ENCODE peak calls at places on chromosomes 7 and 10, in four cellular contexts. One of them, this sample, is unnamed.

GRCh38 chr7:130544356-130544755 is 52.5 kb downstream of the MEST start:
- DNase-seq in HCT116: no peak
- DNase-seq in K562: no peak
- DNase-seq in HepG2: no peak
- DNase-seq in this sample: no peak

GRCh38 chr10:99849057-99849456 is 66.6 kb downstream of the ABCC2 start:
- DNase-seq in HCT116: no peak
- DNase-seq in K562: no peak
- DNase-seq in HepG2: no peak
- DNase-seq in this sample: no peak

GRCh38 chr7:130345106-130345505 is 490 bp downstream of the CPA5 start:
- DNase-seq in HCT116: no peak
- DNase-seq in K562: no peak
- DNase-seq in HepG2: no peak
- DNase-seq in this sample: no peak

GRCh38 chr7:14851610-14852009 is 50.9 kb downstream of the DGKB start:
- DNase-seq in HCT116: no peak
- DNase-seq in K562: no peak
- DNase-seq in HepG2: no peak
- DNase-seq in this sample: no peak

GRCh38 chr10:70508912-70509366 is 30.4 kb downstream of the PALD1 start:
- DNase-seq in HCT116: no peak
- DNase-seq in K562: peak
- DNase-seq in HepG2: no peak
- DNase-seq in this sample: no peak

GRCh38 chr7:131087756-131088658 is 239.7 kb upstream of the MKLN1 start:
- DNase-seq in HCT116: no peak
- DNase-seq in K562: no peak
- DNase-seq in HepG2: peak
- DNase-seq in this sample: no peak

GRCh38 chr7:492714-493065 is 27.0 kb downstream of the PDGFA start:
- DNase-seq in HCT116: no peak
- DNase-seq in K562: no peak
- DNase-seq in HepG2: no peak
- DNase-seq in this sample: no peak

GRCh38 chr10:88089498-88089897 is 226.1 kb downstream of the PTEN start:
- DNase-seq in HCT116: no peak
- DNase-seq in K562: no peak
- DNase-seq in HepG2: no peak
- DNase-seq in this sample: no peak

GRCh38 chr7:34453150-34453549 is 204.9 kb upstream of the NPSR1 start:
- DNase-seq in HCT116: no peak
- DNase-seq in K562: no peak
- DNase-seq in HepG2: no peak
- DNase-seq in this sample: no peak

GRCh38 chr10:34922138-34922537 is 107.0 kb upstream of the PARD3 start:
- DNase-seq in HCT116: no peak
- DNase-seq in K562: no peak
- DNase-seq in HepG2: no peak
- DNase-seq in this sample: no peak

GRCh38 chr7:87411186-87411585 is 64.3 kb downstream of the ABCB4 start:
- DNase-seq in HCT116: no peak
- DNase-seq in K562: no peak
- DNase-seq in HepG2: no peak
- DNase-seq in this sample: no peak

GRCh38 chr10:74238031-74238431 is 87.0 kb downstream of the ADK start:
- DNase-seq in HCT116: no peak
- DNase-seq in K562: no peak
- DNase-seq in HepG2: no peak
- DNase-seq in this sample: no peak

GRCh38 chr7:111029574-111030357 is 61.2 kb upstream of the LRRN3 start:
- DNase-seq in HCT116: no peak
- DNase-seq in K562: no peak
- DNase-seq in HepG2: peak
- DNase-seq in this sample: no peak

GRCh38 chr10:89163265-89163995 is 43.7 kb downstream of the CH25H start:
- DNase-seq in HCT116: no peak
- DNase-seq in K562: no peak
- DNase-seq in HepG2: no peak
- DNase-seq in this sample: no peak

GRCh38 chr10:87927091-87927490 is 63.7 kb downstream of the PTEN start:
- DNase-seq in HCT116: no peak
- DNase-seq in K562: no peak
- DNase-seq in HepG2: no peak
- DNase-seq in this sample: no peak

GRCh38 chr7:36683695-36684357 is 40.5 kb downstream of the AOAH start:
- DNase-seq in HCT116: no peak
- DNase-seq in K562: no peak
- DNase-seq in HepG2: no peak
- DNase-seq in this sample: no peak

GRCh38 chr7:16603633-16604032 is 41.9 kb downstream of the ANKMY2 start:
- DNase-seq in HCT116: no peak
- DNase-seq in K562: no peak
- DNase-seq in HepG2: no peak
- DNase-seq in this sample: no peak

GRCh38 chr10:5538892-5539651 is 14.3 kb downstream of the CALML3 start:
- DNase-seq in HCT116: no peak
- DNase-seq in K562: peak
- DNase-seq in HepG2: no peak
- DNase-seq in this sample: no peak

GRCh38 chr10:97849491-97850402 is at the start of gene GOLGA7B:
- DNase-seq in HCT116: no peak
- DNase-seq in K562: peak
- DNase-seq in HepG2: peak
- DNase-seq in this sample: no peak

GRCh38 chr10:83190614-83191013 is 948.7 kb upstream of the GHITM start:
- DNase-seq in HCT116: no peak
- DNase-seq in K562: no peak
- DNase-seq in HepG2: no peak
- DNase-seq in this sample: no peak

GRCh38 chr10:42871823-42872222 is 89.2 kb downstream of the BMS1 start:
- DNase-seq in HCT116: no peak
- DNase-seq in K562: no peak
- DNase-seq in HepG2: no peak
- DNase-seq in this sample: no peak

GRCh38 chr7:143383642-143383957 is 2.5 kb downstream of the ZYX start:
- DNase-seq in HCT116: no peak
- DNase-seq in K562: no peak
- DNase-seq in HepG2: no peak
- DNase-seq in this sample: no peak
- TF ChIP-seq FOSL1 in HCT116: no peak
- TF ChIP-seq FOSL1 in K562: no peak
- TF ChIP-seq FOSL1 in HepG2: no peak
- TF ChIP-seq FOSL1 in this sample: no peak

GRCh38 chr7:29806793-29807178 is 478 bp downstream of the WIPF3 start:
- DNase-seq in HCT116: no peak
- DNase-seq in K562: peak
- DNase-seq in HepG2: no peak
- DNase-seq in this sample: peak

GRCh38 chr7:29805031-29805430 is 1.3 kb upstream of the WIPF3 start:
- DNase-seq in HCT116: no peak
- DNase-seq in K562: no peak
- DNase-seq in HepG2: no peak
- DNase-seq in this sample: no peak

GRCh38 chr7:29806131-29806792 is at the start of gene WIPF3:
- DNase-seq in HCT116: peak
- DNase-seq in K562: peak
- DNase-seq in HepG2: no peak
- DNase-seq in this sample: no peak

GRCh38 chr7:29808075-29808786 is 1.9 kb downstream of the WIPF3 start:
- DNase-seq in HCT116: no peak
- DNase-seq in K562: no peak
- DNase-seq in HepG2: no peak
- DNase-seq in this sample: no peak

GRCh38 chr7:29807179-29807841 is 1.0 kb downstream of the WIPF3 start:
- DNase-seq in HCT116: peak
- DNase-seq in K562: no peak
- DNase-seq in HepG2: peak
- DNase-seq in this sample: no peak
- TF ChIP-seq FOSL1 in HCT116: no peak
- TF ChIP-seq FOSL1 in K562: no peak
- TF ChIP-seq FOSL1 in HepG2: no peak
- TF ChIP-seq FOSL1 in this sample: no peak

GRCh38 chr7:94183289-94183749 is 179.2 kb upstream of the BET1 start:
- DNase-seq in HCT116: peak
- DNase-seq in K562: no peak
- DNase-seq in HepG2: peak
- DNase-seq in this sample: peak
- TF ChIP-seq FOSL1 in HCT116: peak
- TF ChIP-seq FOSL1 in K562: no peak
- TF ChIP-seq FOSL1 in HepG2: no peak
- TF ChIP-seq FOSL1 in this sample: no peak

GRCh38 chr7:27690649-27691048 is 28.0 kb upstream of the HIBADH start:
- DNase-seq in HCT116: no peak
- DNase-seq in K562: no peak
- DNase-seq in HepG2: no peak
- DNase-seq in this sample: no peak

GRCh38 chr7:27689878-27690164 is 27.1 kb upstream of the HIBADH start:
- DNase-seq in HCT116: no peak
- DNase-seq in K562: no peak
- DNase-seq in HepG2: no peak
- DNase-seq in this sample: no peak

GRCh38 chr7:27697861-27698430 is 35.3 kb upstream of the HIBADH start:
- DNase-seq in HCT116: peak
- DNase-seq in K562: no peak
- DNase-seq in HepG2: peak
- DNase-seq in this sample: no peak

GRCh38 chr7:27695096-27695495 is 32.4 kb upstream of the HIBADH start:
- DNase-seq in HCT116: no peak
- DNase-seq in K562: no peak
- DNase-seq in HepG2: no peak
- DNase-seq in this sample: no peak

GRCh38 chr7:27693794-27694193 is 31.1 kb upstream of the HIBADH start:
- DNase-seq in HCT116: no peak
- DNase-seq in K562: no peak
- DNase-seq in HepG2: peak
- DNase-seq in this sample: no peak
- TF ChIP-seq FOSL1 in HCT116: no peak
- TF ChIP-seq FOSL1 in K562: no peak
- TF ChIP-seq FOSL1 in HepG2: no peak
- TF ChIP-seq FOSL1 in this sample: no peak

DNA sequence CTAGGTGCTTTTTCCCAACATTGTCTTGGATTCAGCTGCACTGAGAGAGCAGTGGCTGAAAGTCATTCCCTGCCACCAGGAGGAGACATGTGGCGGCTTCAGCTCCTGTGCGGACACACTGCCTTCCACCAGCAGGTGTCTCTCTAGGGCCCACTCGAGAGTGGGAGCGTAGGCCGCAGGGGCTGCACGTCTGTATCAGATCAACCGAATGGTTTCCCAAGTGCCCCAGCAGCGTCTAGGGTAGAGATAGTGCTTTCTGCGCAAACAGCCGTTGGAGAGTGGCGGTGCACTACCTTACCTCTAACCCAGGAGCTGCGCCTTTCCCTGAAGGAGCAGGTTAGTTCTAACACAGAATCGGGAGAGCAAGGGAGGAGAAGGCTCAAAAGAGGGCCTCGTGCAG is 31.7 kb downstream of the PAPOLB start:
- DNase-seq in HCT116: peak
- DNase-seq in K562: peak
- DNase-seq in HepG2: peak
- DNase-seq in this sample: peak
- TF ChIP-seq FOSL1 in HCT116: no peak
- TF ChIP-seq FOSL1 in K562: no peak
- TF ChIP-seq FOSL1 in HepG2: no peak
- TF ChIP-seq FOSL1 in this sample: no peak

DNA sequence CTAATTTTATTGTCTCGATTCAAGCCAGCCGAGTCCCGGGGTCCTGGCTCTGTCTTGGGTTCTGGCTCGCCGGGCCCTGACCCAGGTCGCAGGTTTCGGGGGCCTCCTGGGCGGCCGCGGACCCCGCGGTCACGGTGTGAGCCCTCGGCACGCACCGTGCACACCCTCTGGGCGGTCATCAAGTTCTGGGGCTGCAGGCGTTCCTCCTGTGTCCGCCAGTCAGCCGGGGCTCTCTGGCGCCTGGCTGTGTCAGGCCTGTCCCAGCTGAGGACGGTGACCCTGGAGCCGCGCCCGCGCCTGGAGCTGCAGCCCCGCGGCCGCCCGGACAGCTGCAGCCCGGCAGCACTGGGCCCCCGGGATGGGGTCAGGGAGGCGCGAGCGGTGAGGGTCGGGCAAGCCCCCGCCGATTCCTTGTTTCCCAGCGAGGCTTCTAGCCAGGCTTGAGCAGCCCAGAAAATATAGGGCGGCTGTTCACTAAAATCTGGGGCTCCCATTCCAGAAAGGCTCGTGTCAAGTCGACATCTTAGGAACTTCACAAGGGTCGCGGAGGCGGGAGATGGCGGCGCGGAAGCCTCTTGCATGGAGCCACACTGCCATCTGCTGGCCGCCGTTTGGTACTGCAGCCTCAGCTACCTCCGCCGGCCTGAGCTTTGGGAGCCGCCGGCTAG is 4.2 kb upstream of the HOXA7 start:
- DNase-seq in HCT116: no peak
- DNase-seq in K562: peak
- DNase-seq in HepG2: peak
- DNase-seq in this sample: peak
- TF ChIP-seq FOSL1 in HCT116: no peak
- TF ChIP-seq FOSL1 in K562: no peak
- TF ChIP-seq FOSL1 in HepG2: no peak
- TF ChIP-seq FOSL1 in this sample: no peak